ENCODE peak calls at places on chromosomes 7 and 10, in four cellular contexts. X, W, S and K are unnamed samples.

GRCh38 chr7:49014870-49015269 is 90.5 kb downstream of the CDC14C start:
- DNase-seq in X (no peak), W (no peak), S (no peak), K (no peak)

GRCh38 chr10:91162050-91162494 is 58.4 kb upstream of the PCGF5 start:
- DNase-seq in X (no peak), W (no peak), S (peak; percentile 28), K (no peak)

GRCh38 chr7:65269150-65269856 is 104.4 kb upstream of the ZNF92 start:
- DNase-seq in X (peak; percentile 46), W (peak; percentile 57), S (no peak), K (no peak)

GRCh38 chr10:125010362-125010761 is 68.4 kb downstream of the ZRANB1 start:
- DNase-seq in X (no peak), W (no peak), S (no peak), K (no peak)

GRCh38 chr10:128470302-128470962 is 344.2 kb upstream of the MKI67 start:
- DNase-seq in X (no peak), W (no peak), S (no peak), K (no peak)

GRCh38 chr7:122689346-122690109 is 9.4 kb downstream of the RNF133 start:
- DNase-seq in X (no peak), W (no peak), S (no peak), K (no peak)

GRCh38 chr7:139671967-139672366 is 105.8 kb downstream of the HIPK2 start:
- DNase-seq in X (no peak), W (no peak), S (no peak), K (no peak)

GRCh38 chr10:44380829-44381600 is 3.9 kb downstream of the CXCL12 start:
- DNase-seq in X (no peak), W (peak; percentile 7), S (no peak), K (peak; percentile 58)

GRCh38 chr7:127897704-127898454 is 133.4 kb downstream of the LRRC4 start:
- DNase-seq in X (no peak), W (no peak), S (no peak), K (no peak)

GRCh38 chr7:74324499-74325229 is 35.5 kb downstream of the CLIP2 start:
- DNase-seq in X (no peak), W (no peak), S (no peak), K (no peak)

GRCh38 chr10:29301359-29301910 is 12.6 kb downstream of the LYZL1 start:
- DNase-seq in X (no peak), W (no peak), S (no peak), K (no peak)

GRCh38 chr7:100867040-100867795 is at the start of gene TRIP6:
- DNase-seq in X (peak; percentile 88), W (peak; percentile 86), S (peak; percentile 90), K (peak; percentile 71)

GRCh38 chr10:96673318-96674099 is 46.8 kb downstream of the PIK3AP1 start:
- DNase-seq in X (peak; percentile 77), W (peak; percentile 83), S (no peak), K (peak; percentile 71)

GRCh38 chr7:49228447-49228846 is 304.1 kb downstream of the CDC14C start:
- DNase-seq in X (no peak), W (no peak), S (no peak), K (no peak)

GRCh38 chr7:29019275-29019820 is 61.2 kb upstream of the TRIL start:
- DNase-seq in X (no peak), W (no peak), S (no peak), K (no peak)

GRCh38 chr7:112160771-112161150 is 45.4 kb downstream of the DOCK4 start:
- DNase-seq in X (no peak), W (no peak), S (no peak), K (no peak)

DNA sequence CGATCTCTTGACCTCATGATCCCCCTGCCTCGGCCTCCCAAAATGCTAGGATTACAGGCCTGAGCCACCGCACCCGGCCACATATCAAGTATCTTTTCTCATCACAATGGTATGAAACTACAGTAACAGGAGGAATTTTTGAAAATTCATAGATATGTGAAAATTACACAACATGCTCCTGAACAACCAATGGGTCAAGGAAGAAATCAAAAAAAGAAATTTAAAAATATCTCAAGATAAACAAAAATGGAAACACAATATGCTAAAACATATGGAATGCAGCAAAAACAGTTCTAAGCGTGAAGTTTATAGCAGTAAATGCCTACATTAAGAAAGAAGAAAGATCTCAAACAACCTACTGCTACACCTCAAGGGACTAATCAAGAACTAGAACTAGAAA is 59.8 kb upstream of the ADAM12 start:
- DNase-seq in X (no peak), W (no peak), S (no peak), K (no peak)
- H3K4me1 ChIP-seq in X (no peaks in the 10 kb centered on the region), W (no peaks in the 10 kb centered on the region), S (no peaks in the 10 kb centered on the region), K (no peaks in the 10 kb centered on the region)

DNA sequence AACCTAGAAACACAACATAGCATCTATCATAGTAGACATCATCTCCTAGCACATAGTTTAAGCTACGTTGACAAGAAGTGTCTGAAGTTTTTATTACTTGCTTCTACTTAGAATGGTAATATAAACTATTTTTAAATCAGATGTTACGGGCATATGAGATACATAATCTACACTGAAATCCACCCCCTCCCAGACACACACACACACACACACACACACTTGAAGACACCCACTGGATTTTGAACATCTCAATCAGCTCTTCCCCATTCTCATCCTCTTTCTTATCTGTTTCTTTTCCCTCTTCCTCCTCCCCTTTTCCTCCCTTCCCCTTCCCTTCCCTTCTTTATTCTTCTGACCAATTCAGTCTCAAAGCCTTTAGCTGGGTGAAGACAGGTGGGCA is 175.9 kb downstream of the PAXIP1 start:
- DNase-seq in X (no peak), W (no peak), S (no peak), K (no peak)
- H3K9me3 ChIP-seq in X (no peaks in the 10 kb centered on the region), W (no peaks in the 10 kb centered on the region), S (no peaks in the 10 kb centered on the region), K (no peaks in the 10 kb centered on the region)

DNA sequence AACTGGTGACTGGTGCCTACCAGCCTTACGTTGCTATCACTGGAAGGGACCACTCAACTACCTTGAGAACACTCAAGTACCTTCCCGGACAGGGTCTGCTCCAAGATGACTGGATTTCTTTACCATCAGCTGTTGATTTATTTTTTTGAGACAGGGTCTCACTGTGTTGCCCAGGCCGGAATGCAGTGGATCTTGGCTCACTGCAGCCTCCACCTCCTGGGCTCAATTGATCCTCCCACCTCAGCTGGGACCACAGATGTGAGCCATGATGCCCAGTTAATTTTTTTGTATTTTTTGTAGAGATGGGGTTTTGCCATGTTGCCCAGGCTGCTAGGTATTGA is 45.2 kb upstream of the DLG5 start:
- DNase-seq in X (no peak), W (no peak), S (no peak), K (no peak)
- H3K4me1 ChIP-seq in X (peaks cover 15% of the 10 kb centered on the region), W (peaks cover 11% of the 10 kb centered on the region), S (peaks cover 30% of the 10 kb centered on the region), K (peaks cover 32% of the 10 kb centered on the region)

GRCh38 chr7:37894671-37895070 is 21.9 kb downstream of the SFRP4 start:
- DNase-seq in X (no peak), W (no peak), S (no peak), K (no peak)

DNA sequence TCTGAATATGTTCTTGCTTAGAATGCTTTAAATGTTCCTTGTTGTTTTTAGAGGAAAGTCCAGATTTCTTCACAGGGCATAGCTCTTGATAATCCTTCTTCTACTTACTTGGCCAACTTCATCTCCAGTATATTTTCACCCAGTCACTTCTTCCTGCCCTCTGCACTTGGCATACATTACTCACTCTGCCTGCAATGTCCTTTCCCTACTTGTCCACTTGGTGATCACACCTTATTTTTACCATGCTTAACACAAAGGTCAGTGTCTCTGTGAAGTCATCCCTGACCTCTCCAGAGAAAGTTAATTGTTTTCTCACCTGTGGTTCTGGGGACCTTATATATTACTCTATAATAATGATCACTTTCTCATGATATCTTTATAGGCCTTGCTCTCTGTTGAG is 23.3 kb downstream of the SFRP4 start:
- DNase-seq in X (no peak), W (no peak), S (no peak), K (no peak)
- H3K9me3 ChIP-seq in X (no peaks in the 10 kb centered on the region), W (no peaks in the 10 kb centered on the region), S (no peaks in the 10 kb centered on the region), K (no peaks in the 10 kb centered on the region)